ENCODE peak calls at places on chromosome 1, in eight cellular contexts. N is transverse colon, S is HCT116, D is spleen, R is H1, O is upper lobe of left lung, V is stomach, T is esophagus muscularis mucosa. Q is an unnamed sample.

GRCh38 chr1:248622491-248623106 is 12.3 kb downstream of the OR2T11 start:
- DNase-seq in S (peak), V (no peak), O (no peak), T (no peak), R (no peak), N (no peak), D (no peak), Q (no peak)

GRCh38 chr1:235597867-235598553 is 51.6 kb downstream of the GNG4 start:
- DNase-seq in D (peak), S (peak), V (no peak), O (no peak), R (no peak), T (no peak), N (no peak), Q (no peak)

GRCh38 chr1:112998592-112999235 is 42.7 kb upstream of the SLC16A1 start:
- DNase-seq in T (no peak), V (peak), O (no peak), R (no peak), S (no peak), N (no peak), D (no peak), Q (no peak)

GRCh38 chr1:164668451-164668850 is 109.5 kb downstream of the PBX1 start:
- DNase-seq in S (no peak), R (no peak), V (peak), T (no peak), N (no peak), D (no peak), O (peak), Q (no peak)

GRCh38 chr1:25256578-25257129 is 9.4 kb upstream of the RSRP1 start:
- DNase-seq in V (no peak), D (no peak), T (no peak), O (no peak), R (no peak), S (no peak), N (no peak), Q (no peak)

GRCh38 chr1:155167166-155168104 is 5.7 kb downstream of the KRTCAP2 start:
- DNase-seq in N (peak), D (peak), V (peak), R (peak), T (peak), S (peak), O (peak), Q (peak)

GRCh38 chr1:209577346-209577745 is 6.2 kb upstream of the CAMK1G start:
- DNase-seq in S (no peak), O (no peak), N (no peak), R (no peak), V (no peak), T (no peak), D (no peak), Q (no peak)

GRCh38 chr1:108107658-108108057 is 92.5 kb downstream of the SLC25A24 start:
- DNase-seq in T (no peak), R (no peak), O (no peak), S (no peak), N (no peak), V (no peak), D (no peak), Q (no peak)

DNA sequence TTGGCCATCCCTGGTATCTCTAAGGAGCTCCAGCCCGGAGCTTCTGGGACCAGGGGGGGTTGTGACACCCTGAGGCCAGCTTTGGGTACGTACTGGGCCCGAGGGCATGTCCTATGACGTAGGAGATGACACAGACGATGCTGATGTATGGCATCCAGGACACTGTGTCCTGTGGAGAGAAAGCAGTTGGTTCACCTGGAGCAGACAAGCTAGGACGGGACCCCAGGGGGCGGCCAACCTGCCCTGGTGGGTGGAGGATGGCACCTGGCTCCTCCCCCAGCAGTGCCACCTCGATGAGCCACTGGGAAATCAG is 12.1 kb upstream of the SLC2A7 start:
- DNase-seq in V (no peak), O (no peak), R (no peak), S (no peak), D (no peak), T (no peak), N (no peak), Q (no peak)
- TF ChIP-seq POLR2A in V (no peak), O (no peak), R (no peak), S (no peak), D (no peak), T (no peak), N (no peak), Q (no peak)

GRCh38 chr1:32761253-32761877 is 55.8 kb downstream of the YARS1 start:
- DNase-seq in V (peak), N (peak), D (no peak), O (no peak), T (no peak), S (peak), R (peak), Q (no peak)
- H3K27ac ChIP-seq in V (peak), N (peak), D (no peak), O (peak), T (peak), S (peak), R (peak), Q (peak)

GRCh38 chr1:244968431-244968830 is 104.1 kb upstream of the HNRNPU start:
- DNase-seq in N (no peak), T (no peak), V (no peak), S (no peak), R (no peak), D (peak), O (peak), Q (no peak)

GRCh38 chr1:244969355-244970235 is 105.3 kb upstream of the HNRNPU start:
- DNase-seq in D (peak), T (peak), R (no peak), N (peak), O (peak), S (peak), V (peak), Q (no peak)

GRCh38 chr1:244970661-244971523 is 106.5 kb upstream of the HNRNPU start:
- DNase-seq in N (peak), S (peak), D (peak), R (peak), O (peak), V (peak), T (peak), Q (peak)

GRCh38 chr1:244971524-244972216 is 107.3 kb upstream of the HNRNPU start:
- DNase-seq in N (no peak), S (no peak), T (no peak), R (no peak), V (no peak), D (no peak), O (no peak), Q (no peak)

GRCh38 chr1:244970236-244970652 is 105.9 kb upstream of the HNRNPU start:
- DNase-seq in O (peak), V (peak), N (no peak), R (peak), D (peak), S (peak), T (peak), Q (peak)
- TF ChIP-seq POLR2AphosphoS5 in O (no peak), V (no peak), N (peak), R (no peak), D (peak), S (peak), T (peak), Q (peak)

GRCh38 chr1:51612349-51612982 is 4.4 kb upstream of the OSBPL9 start:
- DNase-seq in N (no peak), D (no peak), O (no peak), V (no peak), T (no peak), S (no peak), R (no peak), Q (no peak)
- TF ChIP-seq POLR2A in N (no peak), D (no peak), O (no peak), V (no peak), T (no peak), S (no peak), R (no peak), Q (no peak)

GRCh38 chr1:182413486-182413885 is 13.0 kb upstream of the TEDDM1 start:
- DNase-seq in O (no peak), T (no peak), N (no peak), V (no peak), S (no peak), D (no peak), R (no peak), Q (no peak)

GRCh38 chr1:182410620-182411273 is 10.3 kb upstream of the TEDDM1 start:
- DNase-seq in T (no peak), N (no peak), D (no peak), S (no peak), V (no peak), O (no peak), R (no peak), Q (no peak)

GRCh38 chr1:182407724-182408123 is 7.3 kb upstream of the TEDDM1 start:
- DNase-seq in T (no peak), O (no peak), D (no peak), V (no peak), S (no peak), N (no peak), R (no peak), Q (no peak)

GRCh38 chr1:182408435-182409070 is 8.1 kb upstream of the TEDDM1 start:
- DNase-seq in O (no peak), V (no peak), S (no peak), R (no peak), N (peak), T (no peak), D (no peak), Q (no peak)

DNA sequence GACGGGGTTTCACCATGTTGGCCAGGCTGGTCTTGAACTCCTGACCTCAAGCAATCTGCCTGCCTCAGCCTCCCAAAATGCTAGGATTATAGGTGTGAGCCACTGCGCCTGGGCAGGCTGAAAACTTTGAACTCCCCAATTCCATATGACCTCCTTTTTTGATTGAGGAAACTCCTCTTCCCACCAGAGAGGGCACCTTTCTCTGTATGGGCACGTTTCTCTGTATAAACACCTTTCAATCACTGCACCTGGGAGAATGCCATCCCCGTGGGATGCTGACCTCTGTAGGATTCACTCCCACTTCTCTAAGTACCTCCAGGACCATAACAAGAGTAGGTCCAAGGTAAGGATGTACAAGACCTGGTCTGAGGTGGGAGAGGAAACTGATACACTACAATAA is 9.7 kb upstream of the TEDDM1 start:
- DNase-seq in V (no peak), O (no peak), S (no peak), R (no peak), D (no peak), N (no peak), T (no peak), Q (no peak)
- H3K27ac ChIP-seq in V (peak), O (no peak), S (no peak), R (no peak), D (no peak), N (no peak), T (peak), Q (no peak)

GRCh38 chr1:229101475-229101874 is 169.4 kb upstream of the RAB4A start:
- DNase-seq in D (no peak), V (no peak), T (no peak), N (no peak), S (no peak), R (no peak), O (no peak), Q (no peak)
- TF ChIP-seq POLR2AphosphoS5 in D (no peak), V (no peak), T (no peak), N (no peak), S (no peak), R (no peak), O (no peak), Q (peak)

DNA sequence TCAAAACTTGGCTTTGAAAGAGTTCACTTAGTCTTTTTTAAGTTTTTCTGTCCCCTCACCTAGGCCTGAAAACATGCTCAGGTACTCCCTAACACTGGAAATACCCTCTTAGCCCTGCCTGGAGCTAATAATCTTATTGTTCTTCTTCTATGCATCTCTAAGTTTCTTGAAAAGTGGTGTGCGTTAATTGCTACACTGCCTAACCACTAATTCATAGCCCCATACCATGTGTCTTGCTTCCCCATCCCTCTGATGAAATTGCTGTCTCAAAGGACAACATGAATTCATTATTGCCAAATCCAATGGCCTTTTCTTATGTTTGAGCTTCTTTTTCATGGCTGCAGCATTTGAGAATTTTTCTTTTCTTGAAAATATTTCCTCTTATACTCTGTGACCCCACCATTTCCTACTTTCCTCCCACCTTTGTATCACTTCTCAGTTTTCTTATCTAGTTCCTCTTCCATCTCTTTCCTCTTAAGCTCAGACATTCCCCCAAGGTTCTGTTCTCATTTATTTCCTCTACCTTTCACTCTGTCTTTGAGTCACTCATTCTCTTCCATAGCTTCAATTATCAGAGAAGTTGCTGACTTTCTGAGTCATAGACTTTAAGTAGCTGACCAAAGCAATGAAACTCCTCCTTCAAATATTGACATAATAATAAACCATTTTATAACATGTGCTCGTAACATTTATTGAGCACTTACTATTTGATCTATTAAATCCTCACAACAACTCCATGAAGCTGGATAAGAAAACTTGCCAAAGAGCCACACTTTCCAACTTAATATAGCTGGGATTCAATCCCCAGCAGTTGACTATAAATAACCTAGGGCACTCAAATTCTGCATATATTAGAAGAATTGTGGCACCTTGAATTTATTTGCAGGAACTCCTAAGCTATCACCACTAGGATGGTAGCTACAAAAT is 35.5 kb upstream of the ATP6V1G3 start:
- DNase-seq in N (no peak), T (no peak), O (no peak), D (no peak), R (no peak), V (no peak), S (no peak), Q (no peak)
- TF ChIP-seq POLR2A in N (no peak), T (no peak), O (no peak), D (no peak), R (no peak), V (no peak), S (no peak), Q (no peak)

GRCh38 chr1:7964476-7964875 is 3.0 kb downstream of the PARK7 start:
- DNase-seq in O (no peak), N (no peak), T (no peak), V (no peak), D (no peak), S (no peak), R (no peak), Q (no peak)

GRCh38 chr1:7962011-7962335 is 462 bp downstream of the PARK7 start:
- DNase-seq in T (no peak), S (no peak), O (no peak), N (no peak), R (no peak), V (no peak), D (no peak), Q (no peak)

GRCh38 chr1:7961199-7962010 is at the start of gene PARK7:
- DNase-seq in R (peak), N (peak), T (peak), O (peak), S (peak), V (peak), D (peak), Q (peak)

GRCh38 chr1:7960867-7961198 is 678 bp upstream of the PARK7 start:
- DNase-seq in V (no peak), T (no peak), S (no peak), D (no peak), N (no peak), R (no peak), O (no peak), Q (no peak)

GRCh38 chr1:7962636-7963377 is 1.3 kb downstream of the PARK7 start:
- DNase-seq in V (no peak), S (no peak), R (no peak), N (no peak), D (no peak), O (no peak), T (no peak), Q (no peak)
- H3K27ac ChIP-seq in V (peak), S (peak), R (no peak), N (no peak), D (peak), O (peak), T (no peak), Q (no peak)